ENCODE peak calls at places on chromosome 5, in four cellular contexts. G is stimulated activated CD8-positive, alpha-beta memory T cell treated with anti-CD3 and anti-CD28 coated beads, Interleukin-15, amount 100 ng/mL, for 24 hours; P is ELR; Z is A549. O is an unnamed sample.

GRCh38 chr5:151740958-151741373 is 17.5 kb downstream of the ATOX1 start:
- DNase-seq in G (no peak), P (peak), Z (no peak), O (no peak)

GRCh38 chr5:91397791-91398190 is 14.7 kb upstream of the ARRDC3 start:
- DNase-seq in G (no peak), P (no peak), Z (no peak), O (no peak)

GRCh38 chr5:169920446-169920845 is 59.8 kb downstream of the INSYN2B start:
- DNase-seq in G (no peak), P (no peak), Z (no peak), O (no peak)

GRCh38 chr5:120767171-120767820 is 303.2 kb downstream of the PRR16 start:
- DNase-seq in G (no peak), P (no peak), Z (no peak), O (no peak)

GRCh38 chr5:98513378-98513777 is 260.1 kb upstream of the RGMB start:
- DNase-seq in G (no peak), P (no peak), Z (no peak), O (no peak)

GRCh38 chr5:58988938-58989337 is 406.1 kb downstream of the RAB3C start:
- DNase-seq in G (no peak), P (no peak), Z (no peak), O (no peak)

GRCh38 chr5:1551426-1551825 is 27.7 kb upstream of the LPCAT1 start:
- DNase-seq in G (no peak), P (no peak), Z (no peak), O (no peak)

GRCh38 chr5:139561655-139562451 is 714 bp downstream of the UBE2D2 start:
- DNase-seq in G (peak), P (peak), Z (peak), O (no peak)

GRCh38 chr5:30930736-30931135 is 262.8 kb upstream of the CDH6 start:
- DNase-seq in G (no peak), P (no peak), Z (no peak), O (no peak)

GRCh38 chr5:115343855-115344254 is 47.4 kb upstream of the CCDC112 start:
- DNase-seq in G (no peak), P (peak), Z (peak), O (no peak)

O was measured in COLO829.